ENCODE peak calls at places on chromosomes 3 and 15, in nine cellular contexts. H is A549, W is K562, J is transverse colon, I is right lobe of liver, G is Peyer's patch, E is uterus, A is body of pancreas, S is ovary. T is an unnamed sample.

GRCh38 chr3:17798000-17798399 is 55.6 kb upstream of the TBC1D5 start:
- DNase-seq in J (no peak), E (no peak), W (no peak), S (no peak), H (no peak), G (no peak), A (no peak), I (no peak), T (no peak)

GRCh38 chr3:10263549-10264363 is 15.5 kb downstream of the TATDN2 start:
- DNase-seq in S (peak; percentile 66), A (peak; percentile 36), E (peak; percentile 46), I (no peak), G (peak; percentile 66), W (peak; percentile 74), H (peak; percentile 79), J (peak; percentile 24), T (peak; percentile 41)

GRCh38 chr3:127720161-127720823 is 47.5 kb downstream of the ABTB1 start:
- DNase-seq in W (no peak), E (no peak), S (no peak), G (no peak), A (no peak), H (no peak), I (no peak), J (no peak), T (no peak)

GRCh38 chr3:82001276-82001953 is 240.0 kb upstream of the GBE1 start:
- DNase-seq in S (no peak), H (no peak), I (no peak), A (no peak), W (no peak), E (no peak), J (no peak), G (no peak), T (no peak)

GRCh38 chr15:89664441-89664840 is 9.2 kb upstream of the KIF7 start:
- DNase-seq in S (no peak), A (no peak), E (no peak), H (no peak), W (no peak), G (no peak), I (no peak), J (no peak), T (no peak)

GRCh38 chr3:128867200-128868125 is 12.0 kb upstream of the ACAD9 start:
- DNase-seq in A (no peak), J (no peak), I (no peak), E (no peak), S (no peak), H (no peak), W (no peak), G (no peak), T (no peak)

GRCh38 chr3:43194490-43195115 is 88.7 kb upstream of the POMGNT2 start:
- DNase-seq in E (no peak), A (no peak), H (no peak), W (no peak), J (peak; percentile 28), G (peak; percentile 37), S (no peak), I (peak; percentile 27), T (no peak)

GRCh38 chr15:50119063-50119700 is at the start of gene ATP8B4:
- DNase-seq in A (no peak), H (no peak), G (no peak), W (no peak), S (no peak), I (no peak), E (no peak), J (no peak), T (no peak)

GRCh38 chr15:73575636-73576247 is 57.4 kb downstream of the NPTN start:
- DNase-seq in A (peak; percentile 25), I (no peak), S (no peak), J (no peak), H (no peak), E (no peak), G (no peak), W (no peak), T (no peak)

GRCh38 chr3:59425942-59426341 is 376.1 kb upstream of the CFAP20DC start:
- DNase-seq in J (no peak), E (no peak), A (no peak), I (no peak), W (no peak), S (no peak), H (no peak), G (no peak), T (no peak)

GRCh38 chr3:63967675-63968611 is 55.4 kb downstream of the PSMD6 start:
- DNase-seq in I (peak; percentile 81), A (peak; percentile 72), H (no peak), J (peak; percentile 57), W (no peak), S (peak; percentile 30), E (peak; percentile 39), G (peak; percentile 31), T (no peak)

GRCh38 chr3:37223084-37223975 is 48.9 kb upstream of the LRRFIP2 start:
- DNase-seq in W (no peak), G (no peak), I (no peak), H (peak; percentile 36), E (no peak), S (no peak), J (no peak), A (no peak), T (peak; percentile 29)

GRCh38 chr3:29601861-29602585 is 321.2 kb downstream of the RBMS3 start:
- DNase-seq in H (no peak), I (no peak), S (no peak), W (no peak), E (no peak), J (no peak), G (no peak), A (no peak), T (no peak)

DNA sequence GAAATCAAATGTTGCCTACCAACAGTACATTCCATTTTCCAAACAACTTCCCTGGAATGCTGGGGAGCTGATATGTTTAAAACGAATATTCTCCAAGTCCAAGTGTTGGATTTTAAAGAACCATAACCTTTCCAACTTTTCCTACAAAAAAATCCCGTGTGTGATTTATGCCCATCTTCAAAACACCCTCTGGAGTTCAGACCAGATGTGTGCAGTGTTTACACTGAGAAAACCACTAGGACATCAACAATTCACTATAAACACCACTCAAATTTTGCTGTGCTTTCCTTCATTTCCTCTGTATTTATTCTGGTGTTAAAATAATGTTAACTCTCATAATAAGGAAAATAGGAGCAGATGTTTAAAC is 2.4 kb downstream of the VGLL4 start:
- DNase-seq in A (no peak), J (no peak), S (no peak), H (peak; percentile 18), E (no peak), G (no peak), I (no peak), W (no peak), T (no peak)
- TF ChIP-seq POLR2A in A (no peak), J (no peak), S (no peak), H (no peak), E (no peak), G (no peak), I (no peak), W (no peak), T (no peak)

DNA sequence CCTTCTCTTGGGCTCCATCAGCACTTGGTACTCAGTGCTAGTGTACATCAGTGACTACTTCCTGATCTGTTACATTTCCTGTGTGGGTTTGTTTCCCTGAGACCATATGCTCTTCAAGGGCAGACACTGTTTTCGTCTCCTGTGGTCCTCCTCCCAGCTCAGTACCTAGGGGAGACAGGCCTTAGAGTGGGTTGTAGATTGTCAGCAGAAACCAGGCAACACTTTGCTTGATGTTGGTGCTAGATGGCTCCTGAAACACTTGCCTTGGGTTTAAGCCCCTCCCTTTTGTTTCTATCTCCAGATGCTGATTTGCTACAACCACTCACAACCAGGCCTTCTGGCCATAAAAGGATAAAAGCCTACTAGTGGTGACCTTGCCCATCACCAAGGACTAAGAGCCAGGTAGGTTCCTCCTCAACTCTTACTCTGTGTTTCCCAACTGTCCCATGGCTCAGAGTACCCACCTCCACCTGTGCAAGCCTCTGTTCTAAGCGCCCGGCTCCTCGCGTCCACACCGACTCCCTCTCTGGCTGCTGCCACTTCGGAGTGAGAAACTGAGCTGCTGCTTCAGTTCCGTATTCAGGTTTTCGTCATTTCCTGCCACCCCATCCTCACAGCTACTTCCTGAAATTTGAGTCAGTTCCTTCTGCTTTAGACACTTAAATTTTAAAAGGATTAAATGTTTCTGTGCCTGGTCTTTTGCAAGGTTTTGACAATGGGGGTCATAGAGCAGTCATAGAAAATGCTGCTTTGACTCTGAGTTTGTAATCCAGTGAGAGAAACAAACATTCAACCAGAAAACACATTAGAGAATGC is at the start of gene HCLS1:
- DNase-seq in S (no peak), E (no peak), A (peak; percentile 63), W (no peak), G (peak; percentile 83), H (no peak), I (peak; percentile 67), J (peak; percentile 72), T (no peak)
- TF ChIP-seq POLR2A in S (no peak), E (peak; percentile 27), A (no peak), W (peak; percentile 60), G (peak; percentile 45), H (no peak), I (peak; percentile 73), J (peak; percentile 75), T (no peak)

DNA sequence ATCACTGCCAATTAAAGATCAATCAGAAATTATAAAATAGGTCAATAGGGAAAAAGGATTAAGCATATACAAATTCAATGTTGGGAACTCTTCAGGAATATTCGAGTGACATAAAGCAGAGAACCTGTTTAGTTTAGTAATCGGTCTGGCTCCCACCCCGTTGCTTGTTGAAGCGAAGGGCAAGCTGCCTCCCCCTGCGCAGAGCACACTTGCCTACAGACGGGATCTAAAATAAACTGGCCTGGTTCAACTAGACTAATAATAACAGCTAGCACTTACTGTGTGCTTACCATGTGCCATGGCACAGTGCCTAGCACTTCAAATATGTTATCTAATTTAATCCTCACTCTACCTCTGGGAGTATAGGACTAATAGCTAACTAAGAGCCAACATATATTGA is 8.6 kb downstream of the SEMA6D start:
- DNase-seq in J (no peak), S (no peak), G (no peak), E (no peak), A (peak; percentile 52), H (no peak), I (no peak), W (no peak), T (no peak)
- TF ChIP-seq POLR2A in J (no peak), S (no peak), G (no peak), E (no peak), A (no peak), H (no peak), I (no peak), W (no peak), T (no peak)

DNA sequence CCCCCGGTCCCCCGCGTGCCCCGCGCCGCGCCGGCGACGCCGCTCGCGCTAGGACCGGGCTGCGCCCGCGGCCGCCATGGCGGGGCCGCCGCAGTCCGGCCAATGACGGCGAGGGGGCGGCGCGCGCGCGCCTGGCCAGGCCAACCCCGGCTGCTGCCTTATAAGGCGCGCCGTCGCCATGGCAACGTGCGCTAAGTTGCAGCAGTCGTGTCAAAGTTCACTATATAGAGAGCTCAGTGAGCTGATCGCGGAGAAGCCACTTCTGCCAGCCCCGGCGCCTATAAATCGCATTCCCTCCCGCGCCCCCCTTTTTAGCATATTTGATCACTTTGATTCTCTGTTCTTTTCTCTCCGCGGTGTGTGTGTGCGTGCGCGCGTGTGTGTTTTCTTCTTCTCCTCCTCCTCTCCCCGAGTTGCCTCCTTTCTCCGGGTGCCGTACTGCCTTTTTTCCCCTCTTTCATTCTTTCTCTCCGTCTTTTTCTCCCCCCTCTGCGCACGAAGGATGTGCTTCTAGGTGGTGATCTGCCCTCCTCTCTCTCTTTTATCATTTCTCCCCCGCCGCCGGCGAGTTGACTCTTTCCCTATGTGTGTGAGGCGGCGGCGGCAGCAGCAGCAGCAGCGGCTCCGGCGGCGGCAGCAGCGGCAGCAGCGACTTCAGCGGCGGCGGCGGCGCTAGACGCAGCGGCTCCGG is at the start of gene NR2F2:
- DNase-seq in J (peak; percentile 94), G (peak; percentile 44), S (peak; percentile 98), E (peak; percentile 96), I (peak; percentile 98), H (peak; percentile 91), W (peak; percentile 95), A (peak; percentile 99), T (peak; percentile 87)
- TF ChIP-seq POLR2A in J (peak; percentile 95), G (peak; percentile 94), S (peak; percentile 86), E (peak; percentile 97), I (peak; percentile 97), H (peak; percentile 63), W (peak; percentile 86), A (peak; percentile 81), T (peak; percentile 57)

T was measured in H54.